ENCODE peak calls at places on chromosomes 4 and X, in seven cellular contexts. S is stomach, B is left ventricle myocardium inferior, V is NB4, H is psoas muscle, Y is endodermal cell, C is skeletal muscle cell. N is an unnamed sample.

GRCh38 chrX:148609766-148610698 is 109.6 kb downstream of the AFF2 start:
- DNase-seq in S (no peak), B (no peak), V (peak), H (no peak), Y (peak), C (no peak), N (no peak)

GRCh38 chr4:8592366-8593267 is at the start of gene CPZ:
- DNase-seq in S (no peak), B (no peak), V (no peak), H (no peak), Y (peak), C (no peak), N (no peak)

GRCh38 chr4:17662694-17663093 is 48.3 kb downstream of the MED28 start:
- DNase-seq in S (no peak), B (no peak), V (peak), H (no peak), Y (no peak), C (no peak), N (no peak)

GRCh38 chr4:46392421-46392820 is 2.5 kb upstream of the GABRA2 start:
- DNase-seq in S (no peak), B (no peak), V (no peak), H (no peak), Y (no peak), C (no peak), N (no peak)

GRCh38 chrX:30713061-30713525 is 59.9 kb downstream of the GK start:
- DNase-seq in S (peak), B (peak), V (peak), H (no peak), Y (peak), C (peak), N (peak)

GRCh38 chr4:112130903-112131302 is 14.4 kb upstream of the FAM241A start:
- DNase-seq in S (no peak), B (no peak), V (no peak), H (no peak), Y (peak), C (no peak), N (no peak)

GRCh38 chr4:15598644-15599043 is 56.5 kb downstream of the FBXL5 start:
- DNase-seq in S (no peak), B (no peak), V (no peak), H (no peak), Y (no peak), C (no peak), N (no peak)

GRCh38 chrX:44872319-44872816 is 620 bp upstream of the KDM6A start:
- DNase-seq in S (peak), B (no peak), V (no peak), H (no peak), Y (no peak), C (no peak), N (no peak)

GRCh38 chrX:53571494-53571893 is 115.0 kb downstream of the HUWE1 start:
- DNase-seq in S (no peak), B (no peak), V (no peak), H (no peak), Y (no peak), C (no peak), N (no peak)

GRCh38 chr4:89878611-89879010 is 16.0 kb upstream of the MMRN1 start:
- DNase-seq in S (no peak), B (no peak), V (peak), H (no peak), Y (no peak), C (no peak), N (no peak)

GRCh38 chr4:185779520-185779919 is 32.5 kb downstream of the SORBS2 start:
- DNase-seq in S (no peak), B (no peak), V (no peak), H (no peak), Y (no peak), C (no peak), N (no peak)

GRCh38 chrX:113558576-113558975 is 717.9 kb upstream of the AMOT start:
- DNase-seq in S (no peak), B (no peak), V (no peak), H (no peak), Y (no peak), C (no peak), N (no peak)

GRCh38 chr4:3779509-3779908 is 13.3 kb downstream of the ADRA2C start:
- DNase-seq in S (no peak), B (no peak), V (no peak), H (no peak), Y (no peak), C (no peak), N (no peak)

GRCh38 chr4:87073187-87073569 is 138.4 kb downstream of the AFF1 start:
- DNase-seq in S (no peak), B (no peak), V (no peak), H (no peak), Y (no peak), C (no peak), N (no peak)

GRCh38 chrX:136767104-136767941 is 13.4 kb downstream of the ARHGEF6 start:
- DNase-seq in S (peak), B (peak), V (peak), H (peak), Y (peak), C (no peak), N (peak)

GRCh38 chr4:16067515-16067914 is 16.3 kb downstream of the PROM1 start:
- DNase-seq in S (peak), B (no peak), V (peak), H (no peak), Y (peak), C (no peak), N (no peak)

GRCh38 chrX:39883664-39884063 is 214.1 kb downstream of the BCOR start:
- DNase-seq in S (no peak), B (no peak), V (no peak), H (no peak), Y (no peak), C (no peak), N (no peak)

GRCh38 chrX:39890807-39891206 is 207.0 kb downstream of the BCOR start:
- DNase-seq in S (no peak), B (no peak), V (no peak), H (no peak), Y (no peak), C (no peak), N (no peak)

GRCh38 chrX:39889704-39890103 is 208.1 kb downstream of the BCOR start:
- DNase-seq in S (no peak), B (no peak), V (no peak), H (no peak), Y (no peak), C (no peak), N (no peak)

GRCh38 chrX:39888730-39889129 is 209.0 kb downstream of the BCOR start:
- DNase-seq in S (no peak), B (no peak), V (no peak), H (no peak), Y (no peak), C (no peak), N (no peak)

DNA sequence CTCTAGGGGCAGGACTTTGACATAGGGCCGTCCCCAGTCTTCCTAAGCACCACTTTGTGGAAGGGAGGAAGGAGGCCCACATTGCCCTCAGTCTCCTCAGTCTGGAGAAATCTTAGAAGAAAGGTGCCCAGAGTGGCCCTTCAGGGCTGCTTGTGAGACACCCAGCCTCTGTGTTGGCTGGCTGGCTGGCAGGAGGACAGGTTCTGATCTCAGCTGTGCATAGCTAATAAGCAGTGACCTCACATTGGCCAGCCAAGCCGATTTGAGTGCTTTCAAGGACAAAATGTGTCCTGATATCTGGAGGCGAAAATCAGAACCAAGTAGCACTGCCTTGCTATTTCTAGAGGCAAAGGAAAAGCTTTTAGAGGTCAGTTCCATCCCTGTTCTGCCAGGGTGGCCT is 211.5 kb downstream of the BCOR start:
- DNase-seq in S (peak), B (peak), V (no peak), H (no peak), Y (no peak), C (no peak), N (peak)
- H3K4me3 ChIP-seq in S (no peak), B (no peak), V (no peak), H (no peak), Y (no peak), C (no peak), N (no peak)

GRCh38 chr4:23533859-23534258 is 356.0 kb downstream of the PPARGC1A start:
- DNase-seq in S (no peak), B (no peak), V (no peak), H (no peak), Y (no peak), C (no peak), N (no peak)
- H3K4me3 ChIP-seq in S (no peak), B (no peak), V (no peak), H (no peak), Y (no peak), C (no peak), N (no peak)

DNA sequence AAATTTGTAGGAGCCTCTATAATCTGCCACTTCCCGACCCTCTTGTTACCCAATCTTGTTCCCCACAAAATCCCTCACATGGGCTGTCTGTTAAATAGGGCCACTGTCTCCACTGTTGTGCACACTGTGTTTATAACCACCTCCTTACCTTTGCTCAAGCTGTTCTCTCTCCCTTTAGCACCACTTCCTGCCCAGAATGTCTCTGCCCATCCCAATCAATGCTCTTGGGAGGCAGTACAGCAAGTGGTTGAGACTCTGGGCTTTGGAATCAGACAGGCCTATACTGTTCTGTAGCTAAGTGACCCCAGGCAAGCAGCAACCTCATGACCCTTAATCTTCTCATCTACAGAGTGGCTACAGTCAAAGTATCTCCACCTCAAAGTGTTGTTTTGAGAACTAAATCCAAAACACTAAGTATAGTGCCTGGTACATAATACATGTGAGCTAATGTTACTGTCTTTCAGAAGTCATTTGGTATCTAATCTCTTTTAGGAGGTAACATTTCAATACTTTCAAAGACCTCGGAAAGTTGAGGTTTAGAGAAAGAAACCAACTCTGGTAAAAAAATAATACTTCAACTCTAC is 3.8 kb upstream of the TXK start:
- DNase-seq in S (no peak), B (no peak), V (no peak), H (no peak), Y (no peak), C (no peak), N (no peak)
- H3K4me3 ChIP-seq in S (no peak), B (no peak), V (no peak), H (no peak), Y (no peak), C (no peak), N (no peak)

DNA sequence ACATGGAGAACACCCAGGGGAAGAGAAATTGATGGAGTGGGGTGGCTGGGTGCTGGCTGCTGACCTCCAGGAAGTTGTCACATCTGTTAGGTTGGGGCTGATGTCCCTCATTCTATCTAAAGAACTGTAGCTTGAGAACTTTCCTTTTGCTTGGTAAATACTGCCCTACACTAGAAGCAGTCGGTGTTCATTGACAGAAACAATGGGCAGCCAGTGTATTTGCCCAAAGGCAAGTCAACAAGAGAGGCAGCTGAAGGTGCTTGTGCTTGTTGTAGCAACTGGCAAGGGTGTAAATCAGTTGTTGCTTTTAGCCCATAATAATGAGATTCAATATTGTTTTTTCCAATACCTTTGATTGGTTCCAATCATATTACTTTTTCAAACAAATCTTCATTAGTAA is 956 bp downstream of the TMEM154 start:
- DNase-seq in S (no peak), B (no peak), V (peak), H (no peak), Y (no peak), C (no peak), N (no peak)
- H3K4me3 ChIP-seq in S (peak), B (peak), V (peak), H (peak), Y (no peak), C (peak), N (peak)